ENCODE peak calls at places on chromosome X, in four cellular contexts. O is MM.1S, L is IMR-90, M is dorsolateral prefrontal cortex. X is an unnamed sample.

GRCh38 chrX:50100188-50100587 is 100.6 kb downstream of the AKAP4 start:
- DNase-seq in M (no peak), L (no peak), O (no peak), X (no peak)

GRCh38 chrX:30905325-30905724 is 16.3 kb upstream of the TAB3 start:
- DNase-seq in M (no peak), O (no peak), L (no peak), X (no peak)

GRCh38 chrX:117973175-117974075 is 143.2 kb downstream of the KLHL13 start:
- DNase-seq in O (peak), L (no peak), M (no peak), X (no peak)

GRCh38 chrX:118156953-118157608 is 40.5 kb upstream of the KLHL13 start:
- DNase-seq in O (no peak), L (no peak), M (no peak), X (no peak)

GRCh38 chrX:5236096-5236495 is 992.6 kb downstream of the NLGN4X start:
- DNase-seq in O (peak), L (no peak), M (no peak), X (no peak)

GRCh38 chrX:1883772-1884171 is 268.9 kb downstream of the ASMT start:
- DNase-seq in M (no peak), L (no peak), O (no peak), X (no peak)

GRCh38 chrX:68332156-68332823 is 101.0 kb downstream of the OPHN1 start:
- DNase-seq in M (no peak), O (no peak), L (no peak), X (no peak)

GRCh38 chrX:129632443-129632842 is 22.3 kb downstream of the APLN start:
- DNase-seq in L (no peak), O (no peak), M (no peak), X (no peak)

GRCh38 chrX:153526801-153527599 is 9.6 kb downstream of the ATP2B3 start:
- DNase-seq in L (no peak), M (no peak), O (no peak), X (no peak)

GRCh38 chrX:156008915-156009314 is 11.4 kb downstream of the IL9R start:
- DNase-seq in M (no peak), O (no peak), L (no peak), X (no peak)

GRCh38 chrX:45840411-45840950 is 639.8 kb upstream of the DIPK2B start:
- DNase-seq in M (no peak), O (no peak), L (no peak), X (no peak)

GRCh38 chrX:261167-261857 is 19.9 kb upstream of the PLCXD1 start:
- DNase-seq in L (peak), O (no peak), M (no peak), X (no peak)

GRCh38 chrX:50799531-50799961 is 14.4 kb downstream of the SHROOM4 start:
- DNase-seq in M (no peak), O (no peak), L (peak), X (no peak)

GRCh38 chrX:71366674-71367256 is 608 bp downstream of the TAF1 start:
- DNase-seq in M (no peak), L (peak), O (peak), X (no peak)

GRCh38 chrX:43557792-43558191 is 98.3 kb upstream of the MAOA start:
- DNase-seq in M (no peak), O (peak), L (peak), X (peak)

GRCh38 chrX:153469811-153470410 is 465 bp downstream of the HAUS7 start:
- DNase-seq in L (peak), O (peak), M (no peak), X (no peak)

GRCh38 chrX:130224810-130225209 is 43.9 kb downstream of the ZNF280C start:
- DNase-seq in L (no peak), O (no peak), M (no peak), X (no peak)

GRCh38 chrX:103503163-103503852 is 16.0 kb downstream of the RAB40A start:
- DNase-seq in O (no peak), M (no peak), L (peak), X (no peak)

GRCh38 chrX:24332868-24333267 is 19.0 kb upstream of the SUPT20HL2 start:
- DNase-seq in O (no peak), L (no peak), M (no peak), X (no peak)

GRCh38 chrX:52574416-52575275 is 57.8 kb upstream of the XAGE1B start:
- DNase-seq in M (no peak), O (peak), L (peak), X (peak)

GRCh38 chrX:27679281-27679680 is 89.1 kb downstream of the DCAF8L2 start:
- DNase-seq in M (no peak), O (no peak), L (peak), X (no peak)

GRCh38 chrX:30971761-30972603 is 82.9 kb upstream of the TAB3 start:
- DNase-seq in M (no peak), O (peak), L (peak), X (peak)

GRCh38 chrX:69229436-69229835 is 64.2 kb upstream of the PJA1 start:
- DNase-seq in O (no peak), M (no peak), L (peak), X (peak)

GRCh38 chrX:112636951-112637541 is 42.7 kb downstream of the LHFPL1 start:
- DNase-seq in O (no peak), M (no peak), L (peak), X (no peak)

GRCh38 chrX:35380808-35381700 is 417.1 kb upstream of the MAGEB16 start:
- DNase-seq in M (no peak), L (peak), O (peak), X (no peak)

GRCh38 chrX:54995621-54996020 is 1.6 kb upstream of the PFKFB1 start:
- DNase-seq in O (no peak), M (no peak), L (no peak), X (no peak)

GRCh38 chrX:107667426-107667825 is 39.1 kb downstream of the PRPS1 start:
- DNase-seq in L (no peak), O (no peak), M (no peak), X (no peak)

GRCh38 chrX:155069414-155069813 is 1.5 kb downstream of the CMC4 start:
- DNase-seq in L (no peak), O (no peak), M (no peak), X (no peak)

GRCh38 chrX:97860206-97860605 is 976.5 kb downstream of the RPA4 start:
- DNase-seq in O (no peak), L (peak), M (no peak), X (peak)

GRCh38 chrX:67654301-67654700 is 110.5 kb downstream of the AR start:
- DNase-seq in L (no peak), M (no peak), O (no peak), X (no peak)

GRCh38 chrX:21905209-21905735 is 35.2 kb upstream of the SMS start:
- DNase-seq in M (no peak), O (no peak), L (no peak), X (no peak)

GRCh38 chrX:104370089-104370488 is 115.4 kb upstream of the ESX1 start:
- DNase-seq in O (no peak), L (no peak), M (no peak), X (no peak)

GRCh38 chrX:154804957-154805695 is at the start of gene MPP1:
- DNase-seq in M (peak), L (peak), O (peak), X (peak)

GRCh38 chrX:56564182-56564885 is 907 bp downstream of the UBQLN2 start:
- DNase-seq in O (peak), L (peak), M (no peak), X (peak)

DNA sequence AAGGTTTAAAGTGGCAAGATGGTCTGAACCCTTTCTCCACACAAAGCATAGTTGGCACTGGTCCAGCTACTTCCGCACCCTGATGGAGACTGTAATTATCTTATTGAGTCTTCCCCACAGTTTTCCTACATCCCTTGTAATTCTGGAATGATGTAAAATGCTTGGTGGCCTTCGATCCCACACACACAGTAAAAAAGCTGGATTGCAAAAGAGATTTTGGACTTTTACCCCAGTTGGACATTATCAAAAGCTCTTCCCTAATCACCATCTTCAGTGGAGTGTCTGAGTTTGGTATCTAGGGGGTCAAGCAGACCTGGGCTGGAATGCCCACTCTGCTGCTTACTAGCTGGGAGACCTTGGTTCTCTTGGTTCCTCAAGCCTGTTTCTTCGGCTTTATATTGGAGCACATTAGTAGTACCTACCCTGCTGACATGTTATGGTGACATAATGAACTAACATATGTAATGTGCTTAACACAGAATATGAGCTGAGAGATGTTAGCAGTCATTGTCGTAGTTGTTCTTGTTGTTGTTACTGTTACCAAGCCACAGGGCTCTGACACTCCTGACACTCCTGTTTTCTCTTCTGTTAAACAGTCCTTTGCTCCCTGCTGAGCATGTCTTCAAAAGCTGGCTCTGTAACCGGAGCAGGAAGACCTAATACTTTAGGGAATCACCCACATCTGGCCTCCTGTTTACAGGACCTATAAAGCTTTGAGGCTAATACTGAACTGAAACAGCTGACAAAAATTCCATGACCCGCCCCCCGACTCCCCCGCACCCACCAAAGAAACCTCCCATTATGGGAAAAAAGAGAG is 4.8 kb downstream of the SRPX2 start:
- DNase-seq in M (no peak), O (no peak), L (peak), X (peak)
- H3K4me3 ChIP-seq in M (no peak), O (no peak), L (no peak), X (peak)

GRCh38 chrX:36898301-36898700 is 109.9 kb upstream of the FAM47C start:
- DNase-seq in M (no peak), L (peak), O (no peak), X (no peak)
- TF ChIP-seq CTCF in M (no peak), L (peak), O (peak), X (peak)

DNA sequence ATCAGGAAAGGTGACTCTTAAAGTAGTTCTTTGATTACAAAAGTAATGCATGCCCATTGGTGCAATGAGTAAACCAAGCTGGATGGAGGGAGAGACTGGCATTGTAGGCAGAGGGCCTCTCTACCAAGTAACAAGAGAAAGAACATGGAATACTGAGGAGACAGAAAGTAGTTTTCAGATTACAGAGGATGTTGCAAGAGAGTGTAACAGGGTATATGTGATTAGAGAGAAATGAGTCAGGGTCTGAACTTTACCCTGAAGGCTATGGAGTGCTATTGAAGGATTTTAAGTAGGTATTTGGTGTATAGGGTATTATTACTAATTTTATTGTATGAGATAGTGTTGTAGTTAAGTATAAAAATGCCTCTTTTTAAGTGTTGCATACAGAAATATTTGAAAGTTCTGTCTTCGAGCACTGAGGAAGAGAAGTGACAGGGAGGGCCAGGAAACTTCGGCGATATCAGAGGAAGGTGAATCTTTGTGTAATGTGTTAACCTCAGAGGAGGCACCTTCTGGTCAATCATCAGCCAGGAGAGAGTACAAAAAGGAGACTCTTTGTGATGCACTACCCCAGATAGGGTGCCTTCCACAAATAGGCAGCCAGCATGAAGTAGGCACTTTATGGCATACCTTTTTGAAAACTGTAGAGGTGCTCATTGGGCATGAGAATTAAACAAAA is 8.2 kb downstream of the NKAP start:
- DNase-seq in L (no peak), O (no peak), M (no peak), X (no peak)
- H3K27ac ChIP-seq in L (no peak), O (no peak), M (no peak), X (no peak)

GRCh38 chrX:139816204-139816603 is 108.2 kb upstream of the MCF2 start:
- DNase-seq in O (no peak), M (no peak), L (no peak), X (no peak)
- H3K4me3 ChIP-seq in O (no peak), M (no peak), L (no peak), X (no peak)

DNA sequence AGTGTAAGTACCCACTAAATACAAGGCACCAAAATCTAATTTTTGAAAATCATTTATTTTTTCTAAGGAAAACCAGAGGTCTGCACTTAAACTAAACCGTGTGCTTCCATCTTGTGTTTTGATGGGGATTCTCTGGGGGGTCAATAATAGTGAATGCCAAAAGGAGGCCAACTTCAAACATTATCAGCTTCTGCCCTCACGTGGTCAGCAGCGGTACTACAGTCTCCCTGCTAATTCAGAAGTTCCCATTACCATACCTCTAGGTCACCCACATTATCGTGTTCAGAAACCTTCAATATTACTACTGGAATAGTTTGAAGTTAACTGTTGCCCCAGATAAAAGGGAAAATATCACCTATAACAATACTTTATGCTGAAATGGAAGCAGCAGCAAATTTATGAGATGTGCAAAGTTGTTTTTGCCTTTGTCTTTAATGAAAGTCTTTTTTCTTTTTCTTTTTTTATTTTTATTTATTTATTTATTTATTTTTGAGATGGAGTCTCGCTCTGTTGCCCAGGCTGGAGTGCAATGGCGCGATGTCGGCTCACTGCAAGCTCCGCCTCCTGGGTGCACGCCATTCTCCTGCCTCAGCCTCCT is 17.3 kb downstream of the CTPS2 start:
- DNase-seq in O (peak), L (peak), M (peak), X (no peak)
- TF ChIP-seq CTCF in O (peak), L (peak), M (peak), X (peak)

DNA sequence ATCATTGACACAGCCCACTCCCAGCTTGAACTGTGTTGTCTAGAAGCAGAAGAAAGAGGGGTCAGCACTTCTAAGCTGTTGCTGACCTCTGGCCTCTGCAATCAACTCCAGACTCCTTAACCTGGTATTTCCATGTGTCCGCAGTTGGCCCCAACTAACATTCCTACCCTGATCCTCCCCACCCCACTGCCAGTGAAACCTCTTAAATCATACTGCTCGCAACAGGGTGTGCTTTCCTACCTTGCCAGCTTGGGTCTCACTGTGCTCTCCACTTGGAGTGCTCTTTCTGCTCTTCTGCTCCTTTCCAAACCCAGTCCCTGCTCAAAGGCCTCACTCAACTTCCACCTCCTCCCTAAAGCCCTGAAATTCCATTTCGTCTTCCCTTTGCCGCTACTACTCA is 52.3 kb upstream of the RPS6KA3 start:
- DNase-seq in L (no peak), O (no peak), M (no peak), X (no peak)
- H3K27ac ChIP-seq in L (no peak), O (no peak), M (no peak), X (no peak)

DNA sequence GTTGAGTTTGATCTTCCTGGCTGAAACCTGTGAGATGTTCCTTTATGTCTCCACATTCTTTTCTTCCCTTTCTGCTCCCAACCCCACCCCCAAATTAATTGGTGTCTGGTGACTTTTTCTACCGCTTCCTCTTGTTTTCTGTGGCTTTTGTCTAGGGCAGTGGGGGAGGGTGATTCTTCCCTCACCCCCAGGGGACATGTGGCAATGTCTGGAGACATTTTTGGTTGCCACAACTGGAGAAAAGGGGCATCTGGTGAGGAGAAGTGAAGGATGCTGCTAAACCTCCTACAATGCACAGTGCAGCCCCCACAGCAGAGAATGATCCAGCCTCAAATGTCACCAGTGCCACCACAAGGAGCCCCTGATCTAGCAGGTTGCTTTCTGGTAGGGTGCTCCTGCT is 152.9 kb downstream of the NHS start:
- DNase-seq in M (no peak), L (no peak), O (no peak), X (no peak)
- H3K4me3 ChIP-seq in M (no peak), L (no peak), O (no peak), X (no peak)

GRCh38 chrX:106415276-106415895 is 196.4 kb upstream of the RADX start:
- DNase-seq in M (no peak), L (peak), O (peak), X (no peak)
- TF ChIP-seq CTCF in M (peak), L (peak), O (peak), X (peak)